ENCODE peak calls at places on chromosomes 5 and 9, in nine cellular contexts. One of them, this sample, is unnamed.

GRCh38 chr5:67149933-67150523 is 46.6 kb downstream of the CD180 start:
- DNase-seq in cardiac fibroblast: peak; percentile 67
- DNase-seq in CD4-positive, alpha-beta T cell: no peak
- DNase-seq in progenitor cell of endocrine pancreas: no peak
- DNase-seq in sigmoid colon: no peak
- DNase-seq in CD8-positive, alpha-beta T cell: no peak
- DNase-seq in dorsolateral prefrontal cortex: no peak
- DNase-seq in psoas muscle: no peak
- DNase-seq in fibroblast of lung: no peak
- DNase-seq in this sample: no peak

GRCh38 chr9:94169978-94170377 is 85.7 kb downstream of the PTPDC1 start:
- DNase-seq in fibroblast of lung: no peak
- DNase-seq in progenitor cell of endocrine pancreas: no peak
- DNase-seq in cardiac fibroblast: no peak
- DNase-seq in dorsolateral prefrontal cortex: no peak
- DNase-seq in CD8-positive, alpha-beta T cell: no peak
- DNase-seq in psoas muscle: no peak
- DNase-seq in sigmoid colon: no peak
- DNase-seq in CD4-positive, alpha-beta T cell: no peak
- DNase-seq in this sample: no peak

GRCh38 chr5:2205185-2205585 is 322.5 kb upstream of the IRX4 start:
- DNase-seq in fibroblast of lung: no peak
- DNase-seq in progenitor cell of endocrine pancreas: peak; percentile 3
- DNase-seq in CD8-positive, alpha-beta T cell: peak; percentile 37
- DNase-seq in psoas muscle: no peak
- DNase-seq in cardiac fibroblast: no peak
- DNase-seq in sigmoid colon: no peak
- DNase-seq in dorsolateral prefrontal cortex: no peak
- DNase-seq in CD4-positive, alpha-beta T cell: no peak
- DNase-seq in this sample: no peak

GRCh38 chr5:83827111-83827541 is 106.5 kb upstream of the HAPLN1 start:
- DNase-seq in CD8-positive, alpha-beta T cell: no peak
- DNase-seq in progenitor cell of endocrine pancreas: no peak
- DNase-seq in dorsolateral prefrontal cortex: no peak
- DNase-seq in cardiac fibroblast: peak; percentile 82
- DNase-seq in psoas muscle: no peak
- DNase-seq in CD4-positive, alpha-beta T cell: no peak
- DNase-seq in fibroblast of lung: peak; percentile 66
- DNase-seq in sigmoid colon: no peak
- DNase-seq in this sample: no peak

GRCh38 chr9:110027624-110028023 is 180.3 kb downstream of the C9orf152 start:
- DNase-seq in progenitor cell of endocrine pancreas: no peak
- DNase-seq in CD8-positive, alpha-beta T cell: no peak
- DNase-seq in psoas muscle: no peak
- DNase-seq in fibroblast of lung: peak; percentile 85
- DNase-seq in sigmoid colon: no peak
- DNase-seq in CD4-positive, alpha-beta T cell: no peak
- DNase-seq in cardiac fibroblast: peak; percentile 96
- DNase-seq in dorsolateral prefrontal cortex: no peak
- DNase-seq in this sample: peak; percentile 21

GRCh38 chr5:178301641-178302040 is 69.0 kb upstream of the PHYKPL start:
- DNase-seq in sigmoid colon: peak; percentile 34
- DNase-seq in fibroblast of lung: no peak
- DNase-seq in CD4-positive, alpha-beta T cell: no peak
- DNase-seq in dorsolateral prefrontal cortex: no peak
- DNase-seq in progenitor cell of endocrine pancreas: no peak
- DNase-seq in cardiac fibroblast: no peak
- DNase-seq in CD8-positive, alpha-beta T cell: no peak
- DNase-seq in psoas muscle: no peak
- DNase-seq in this sample: no peak

GRCh38 chr9:98074119-98074990 is 17.8 kb downstream of the NANS start:
- DNase-seq in dorsolateral prefrontal cortex: peak; percentile 81
- DNase-seq in CD4-positive, alpha-beta T cell: peak; percentile 63
- DNase-seq in cardiac fibroblast: peak; percentile 71
- DNase-seq in fibroblast of lung: peak; percentile 21
- DNase-seq in psoas muscle: peak; percentile 74
- DNase-seq in CD8-positive, alpha-beta T cell: peak; percentile 85
- DNase-seq in sigmoid colon: no peak
- DNase-seq in progenitor cell of endocrine pancreas: peak; percentile 65
- DNase-seq in this sample: peak; percentile 80

GRCh38 chr5:39132128-39132447 is 57.9 kb upstream of the RICTOR start:
- DNase-seq in cardiac fibroblast: no peak
- DNase-seq in sigmoid colon: no peak
- DNase-seq in psoas muscle: no peak
- DNase-seq in dorsolateral prefrontal cortex: no peak
- DNase-seq in CD4-positive, alpha-beta T cell: no peak
- DNase-seq in fibroblast of lung: no peak
- DNase-seq in CD8-positive, alpha-beta T cell: no peak
- DNase-seq in progenitor cell of endocrine pancreas: no peak
- DNase-seq in this sample: no peak

GRCh38 chr9:124770359-124771020 is 621 bp downstream of the NR6A1 start:
- DNase-seq in sigmoid colon: peak; percentile 72
- DNase-seq in psoas muscle: peak; percentile 60
- DNase-seq in cardiac fibroblast: no peak
- DNase-seq in fibroblast of lung: no peak
- DNase-seq in CD8-positive, alpha-beta T cell: no peak
- DNase-seq in progenitor cell of endocrine pancreas: no peak
- DNase-seq in dorsolateral prefrontal cortex: no peak
- DNase-seq in CD4-positive, alpha-beta T cell: no peak
- DNase-seq in this sample: no peak

GRCh38 chr5:10479226-10479721 is 37.6 kb downstream of the ROPN1L start:
- DNase-seq in fibroblast of lung: peak; percentile 88
- DNase-seq in dorsolateral prefrontal cortex: no peak
- DNase-seq in psoas muscle: no peak
- DNase-seq in CD4-positive, alpha-beta T cell: no peak
- DNase-seq in cardiac fibroblast: peak; percentile 80
- DNase-seq in sigmoid colon: no peak
- DNase-seq in CD8-positive, alpha-beta T cell: no peak
- DNase-seq in progenitor cell of endocrine pancreas: no peak
- DNase-seq in this sample: no peak

GRCh38 chr5:112109331-112109993 is 309.6 kb downstream of the EPB41L4A start:
- DNase-seq in CD8-positive, alpha-beta T cell: no peak
- DNase-seq in sigmoid colon: peak; percentile 73
- DNase-seq in fibroblast of lung: peak; percentile 81
- DNase-seq in psoas muscle: no peak
- DNase-seq in CD4-positive, alpha-beta T cell: no peak
- DNase-seq in cardiac fibroblast: peak; percentile 74
- DNase-seq in progenitor cell of endocrine pancreas: no peak
- DNase-seq in dorsolateral prefrontal cortex: no peak
- DNase-seq in this sample: no peak

GRCh38 chr5:138448481-138449398 is 9.9 kb downstream of the REEP2 start:
- DNase-seq in fibroblast of lung: peak; percentile 37
- DNase-seq in psoas muscle: no peak
- DNase-seq in CD8-positive, alpha-beta T cell: no peak
- DNase-seq in dorsolateral prefrontal cortex: no peak
- DNase-seq in cardiac fibroblast: peak; percentile 20
- DNase-seq in sigmoid colon: no peak
- DNase-seq in progenitor cell of endocrine pancreas: no peak
- DNase-seq in CD4-positive, alpha-beta T cell: no peak
- DNase-seq in this sample: no peak

GRCh38 chr5:138449501-138450239 is 10.8 kb downstream of the REEP2 start:
- DNase-seq in dorsolateral prefrontal cortex: peak; percentile 89
- DNase-seq in CD8-positive, alpha-beta T cell: peak; percentile 84
- DNase-seq in fibroblast of lung: peak; percentile 69
- DNase-seq in psoas muscle: peak; percentile 95
- DNase-seq in progenitor cell of endocrine pancreas: peak; percentile 87
- DNase-seq in sigmoid colon: peak; percentile 95
- DNase-seq in cardiac fibroblast: peak; percentile 86
- DNase-seq in CD4-positive, alpha-beta T cell: peak; percentile 68
- DNase-seq in this sample: peak; percentile 98

GRCh38 chr5:138453630-138454029 is 11.6 kb upstream of the EGR1 start:
- DNase-seq in psoas muscle: peak; percentile 30
- DNase-seq in fibroblast of lung: no peak
- DNase-seq in sigmoid colon: peak; percentile 46
- DNase-seq in cardiac fibroblast: no peak
- DNase-seq in CD8-positive, alpha-beta T cell: no peak
- DNase-seq in progenitor cell of endocrine pancreas: no peak
- DNase-seq in CD4-positive, alpha-beta T cell: no peak
- DNase-seq in dorsolateral prefrontal cortex: no peak
- DNase-seq in this sample: no peak

GRCh38 chr5:138452720-138453119 is 12.6 kb upstream of the EGR1 start:
- DNase-seq in CD8-positive, alpha-beta T cell: no peak
- DNase-seq in dorsolateral prefrontal cortex: no peak
- DNase-seq in sigmoid colon: peak; percentile 45
- DNase-seq in CD4-positive, alpha-beta T cell: no peak
- DNase-seq in fibroblast of lung: no peak
- DNase-seq in progenitor cell of endocrine pancreas: no peak
- DNase-seq in cardiac fibroblast: no peak
- DNase-seq in psoas muscle: peak; percentile 32
- DNase-seq in this sample: no peak

DNA sequence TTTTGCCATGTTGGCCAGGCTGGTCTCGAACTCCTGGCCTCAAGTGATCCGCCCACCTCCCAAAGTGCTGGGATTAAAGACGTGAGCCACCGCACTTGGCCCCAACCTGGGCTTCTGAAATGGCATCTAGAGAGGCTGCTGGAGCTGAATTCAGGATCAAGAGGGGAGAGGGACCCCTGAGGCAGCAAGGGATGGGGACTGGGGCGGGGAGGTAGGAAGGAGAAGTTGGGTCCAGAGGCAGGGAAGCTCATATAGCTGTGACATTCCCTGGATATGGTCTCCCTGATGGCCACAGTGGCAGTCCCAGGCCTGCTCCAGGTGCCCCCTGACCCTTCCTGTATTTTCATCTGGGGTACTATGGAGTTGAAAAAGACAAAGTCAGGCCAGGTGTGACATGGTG is 12.1 kb downstream of the REEP2 start:
- DNase-seq in CD8-positive, alpha-beta T cell: no peak
- DNase-seq in progenitor cell of endocrine pancreas: no peak
- DNase-seq in dorsolateral prefrontal cortex: no peak
- DNase-seq in sigmoid colon: peak; percentile 52
- DNase-seq in psoas muscle: no peak
- DNase-seq in fibroblast of lung: no peak
- DNase-seq in cardiac fibroblast: no peak
- DNase-seq in CD4-positive, alpha-beta T cell: no peak
- DNase-seq in this sample: no peak
- TF ChIP-seq CTCF in CD8-positive, alpha-beta T cell: no peak
- TF ChIP-seq CTCF in progenitor cell of endocrine pancreas: no peak
- TF ChIP-seq CTCF in dorsolateral prefrontal cortex: no peak
- TF ChIP-seq CTCF in sigmoid colon: no peak
- TF ChIP-seq CTCF in psoas muscle: no peak
- TF ChIP-seq CTCF in fibroblast of lung: no peak
- TF ChIP-seq CTCF in cardiac fibroblast: no peak
- TF ChIP-seq CTCF in CD4-positive, alpha-beta T cell: no peak
- TF ChIP-seq CTCF in this sample: no peak

DNA sequence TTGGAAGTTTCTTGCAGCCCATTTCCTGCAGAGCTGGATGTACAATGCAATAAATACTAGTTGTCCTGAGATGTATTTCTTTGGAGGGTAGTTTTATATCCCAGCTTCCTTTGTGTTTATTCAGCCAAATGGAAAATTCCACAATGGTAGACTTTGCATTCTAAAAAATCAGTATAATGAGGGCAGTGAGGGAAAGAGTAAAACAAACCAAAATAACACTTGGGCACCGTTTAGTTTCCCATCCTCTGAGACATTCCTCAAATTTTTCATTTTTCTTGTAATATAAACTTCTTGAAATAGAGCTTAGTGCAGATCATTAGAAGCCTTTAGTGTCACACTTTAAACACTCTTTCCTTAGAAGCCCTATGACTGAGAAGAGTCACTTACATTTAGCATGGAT is 379.4 kb downstream of the EBF1 start:
- DNase-seq in CD4-positive, alpha-beta T cell: no peak
- DNase-seq in CD8-positive, alpha-beta T cell: no peak
- DNase-seq in psoas muscle: no peak
- DNase-seq in cardiac fibroblast: no peak
- DNase-seq in sigmoid colon: no peak
- DNase-seq in fibroblast of lung: no peak
- DNase-seq in progenitor cell of endocrine pancreas: no peak
- DNase-seq in dorsolateral prefrontal cortex: no peak
- DNase-seq in this sample: no peak
- TF ChIP-seq CTCF in CD4-positive, alpha-beta T cell: no peak
- TF ChIP-seq CTCF in CD8-positive, alpha-beta T cell: no peak
- TF ChIP-seq CTCF in psoas muscle: no peak
- TF ChIP-seq CTCF in cardiac fibroblast: no peak
- TF ChIP-seq CTCF in sigmoid colon: no peak
- TF ChIP-seq CTCF in fibroblast of lung: no peak
- TF ChIP-seq CTCF in progenitor cell of endocrine pancreas: no peak
- TF ChIP-seq CTCF in dorsolateral prefrontal cortex: no peak
- TF ChIP-seq CTCF in this sample: no peak

GRCh38 chr5:42858031-42858643 is 46.4 kb upstream of the SELENOP start:
- DNase-seq in sigmoid colon: no peak
- DNase-seq in progenitor cell of endocrine pancreas: no peak
- DNase-seq in CD4-positive, alpha-beta T cell: no peak
- DNase-seq in dorsolateral prefrontal cortex: no peak
- DNase-seq in CD8-positive, alpha-beta T cell: no peak
- DNase-seq in psoas muscle: no peak
- DNase-seq in cardiac fibroblast: peak; percentile 45
- DNase-seq in fibroblast of lung: no peak
- DNase-seq in this sample: no peak

GRCh38 chr5:42855386-42855785 is 43.7 kb upstream of the SELENOP start:
- DNase-seq in psoas muscle: no peak
- DNase-seq in dorsolateral prefrontal cortex: no peak
- DNase-seq in CD8-positive, alpha-beta T cell: no peak
- DNase-seq in progenitor cell of endocrine pancreas: no peak
- DNase-seq in cardiac fibroblast: no peak
- DNase-seq in sigmoid colon: no peak
- DNase-seq in CD4-positive, alpha-beta T cell: no peak
- DNase-seq in fibroblast of lung: no peak
- DNase-seq in this sample: no peak

GRCh38 chr5:42855811-42856210 is 44.1 kb upstream of the SELENOP start:
- DNase-seq in cardiac fibroblast: no peak
- DNase-seq in CD8-positive, alpha-beta T cell: no peak
- DNase-seq in fibroblast of lung: no peak
- DNase-seq in CD4-positive, alpha-beta T cell: no peak
- DNase-seq in sigmoid colon: no peak
- DNase-seq in psoas muscle: no peak
- DNase-seq in progenitor cell of endocrine pancreas: no peak
- DNase-seq in dorsolateral prefrontal cortex: no peak
- DNase-seq in this sample: no peak

GRCh38 chr5:42854795-42855194 is 43.1 kb upstream of the SELENOP start:
- DNase-seq in cardiac fibroblast: no peak
- DNase-seq in dorsolateral prefrontal cortex: no peak
- DNase-seq in CD4-positive, alpha-beta T cell: no peak
- DNase-seq in CD8-positive, alpha-beta T cell: no peak
- DNase-seq in fibroblast of lung: no peak
- DNase-seq in sigmoid colon: no peak
- DNase-seq in progenitor cell of endocrine pancreas: no peak
- DNase-seq in psoas muscle: no peak
- DNase-seq in this sample: no peak

DNA sequence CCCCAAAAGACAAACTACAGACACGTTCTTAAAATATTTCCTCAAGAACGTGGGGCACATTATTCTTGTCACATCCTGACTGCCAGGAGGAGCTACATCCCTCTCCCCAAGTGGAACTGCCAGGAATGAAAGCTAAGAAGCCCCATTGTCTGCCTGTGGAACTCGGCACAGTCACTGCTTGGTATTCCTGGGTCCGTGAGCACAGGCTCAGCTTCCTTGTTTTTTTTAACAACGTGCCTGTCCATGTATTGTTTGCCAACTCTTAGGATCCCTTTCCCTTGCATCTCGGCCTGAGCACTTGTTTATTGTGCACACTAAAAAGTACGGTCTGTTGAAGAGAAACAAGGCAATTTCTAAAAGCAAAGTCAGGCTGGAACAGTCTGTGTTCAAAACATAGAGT is 47.0 kb upstream of the SELENOP start:
- DNase-seq in cardiac fibroblast: no peak
- DNase-seq in CD4-positive, alpha-beta T cell: no peak
- DNase-seq in psoas muscle: no peak
- DNase-seq in dorsolateral prefrontal cortex: peak; percentile 63
- DNase-seq in sigmoid colon: no peak
- DNase-seq in CD8-positive, alpha-beta T cell: no peak
- DNase-seq in fibroblast of lung: peak; percentile 3
- DNase-seq in progenitor cell of endocrine pancreas: no peak
- DNase-seq in this sample: no peak
- TF ChIP-seq CTCF in cardiac fibroblast: no peak
- TF ChIP-seq CTCF in CD4-positive, alpha-beta T cell: no peak
- TF ChIP-seq CTCF in psoas muscle: no peak
- TF ChIP-seq CTCF in dorsolateral prefrontal cortex: no peak
- TF ChIP-seq CTCF in sigmoid colon: no peak
- TF ChIP-seq CTCF in CD8-positive, alpha-beta T cell: no peak
- TF ChIP-seq CTCF in fibroblast of lung: no peak
- TF ChIP-seq CTCF in progenitor cell of endocrine pancreas: no peak
- TF ChIP-seq CTCF in this sample: no peak

GRCh38 chr5:60395712-60396329 is 304.1 kb downstream of the DEPDC1B start:
- DNase-seq in CD4-positive, alpha-beta T cell: no peak
- DNase-seq in dorsolateral prefrontal cortex: no peak
- DNase-seq in cardiac fibroblast: no peak
- DNase-seq in psoas muscle: no peak
- DNase-seq in progenitor cell of endocrine pancreas: no peak
- DNase-seq in CD8-positive, alpha-beta T cell: no peak
- DNase-seq in fibroblast of lung: no peak
- DNase-seq in sigmoid colon: no peak
- DNase-seq in this sample: no peak
- TF ChIP-seq CTCF in CD4-positive, alpha-beta T cell: no peak
- TF ChIP-seq CTCF in dorsolateral prefrontal cortex: no peak
- TF ChIP-seq CTCF in cardiac fibroblast: no peak
- TF ChIP-seq CTCF in psoas muscle: no peak
- TF ChIP-seq CTCF in progenitor cell of endocrine pancreas: no peak
- TF ChIP-seq CTCF in CD8-positive, alpha-beta T cell: no peak
- TF ChIP-seq CTCF in fibroblast of lung: peak; percentile 7
- TF ChIP-seq CTCF in sigmoid colon: no peak
- TF ChIP-seq CTCF in this sample: no peak